ENCODE peak calls at places on chromosomes 5 and 9, in seven cellular contexts. H is hepatocyte, P is ovary, W is pancreas, G is esophagus squamous epithelium, C is endodermal cell, E is neural progenitor cell. B is an unnamed sample.
A peak's percentile ranks its signal among the peaks of the same experiment; 100 is the strongest.

GRCh38 chr5:58491216-58491892 is at the start of gene GAPT:
- DNase-seq in H (no peak), P (no peak), W (no peak), G (no peak), C (no peak), E (no peak), B (no peak)

GRCh38 chr5:43106290-43106638 is 14.4 kb upstream of the ZNF131 start:
- DNase-seq in H (no peak), P (no peak), W (no peak), G (no peak), C (no peak), E (no peak), B (no peak)

GRCh38 chr5:50751064-50751657 is 84.7 kb downstream of the PARP8 start:
- DNase-seq in H (peak; percentile 73), P (no peak), W (no peak), G (no peak), C (peak; percentile 49), E (peak; percentile 74), B (peak; percentile 39)

GRCh38 chr5:98173334-98173733 is 600.1 kb upstream of the RGMB start:
- DNase-seq in H (no peak), P (no peak), W (no peak), G (no peak), C (no peak), E (no peak), B (no peak)

GRCh38 chr9:37339945-37340344 is 82.6 kb upstream of the GRHPR start:
- DNase-seq in H (no peak), P (no peak), W (no peak), G (no peak), C (no peak), E (no peak), B (no peak)

GRCh38 chr9:68614121-68614520 is 73.4 kb upstream of the TMEM252 start:
- DNase-seq in H (no peak), P (no peak), W (no peak), G (no peak), C (no peak), E (no peak), B (no peak)

GRCh38 chr5:59034498-59035186 is 451.8 kb downstream of the RAB3C start:
- DNase-seq in H (peak; percentile 63), P (no peak), W (no peak), G (no peak), C (no peak), E (peak; percentile 48), B (peak; percentile 47)

GRCh38 chr5:8961956-8962355 is 583.9 kb downstream of the SEMA5A start:
- DNase-seq in H (no peak), P (no peak), W (no peak), G (no peak), C (peak; percentile 40), E (no peak), B (no peak)

GRCh38 chr5:137393196-137393993 is 105.7 kb downstream of the SPOCK1 start:
- DNase-seq in H (no peak), P (no peak), W (no peak), G (no peak), C (no peak), E (no peak), B (no peak)

GRCh38 chr5:145661737-145662530 is 173.2 kb downstream of the PRELID2 start:
- DNase-seq in H (no peak), P (no peak), W (no peak), G (no peak), C (no peak), E (no peak), B (no peak)

GRCh38 chr9:105405514-105406131 is 42.2 kb upstream of the FSD1L start:
- DNase-seq in H (no peak), P (no peak), W (no peak), G (no peak), C (no peak), E (peak; percentile 25), B (no peak)

GRCh38 chr9:70081120-70081495 is 37.5 kb downstream of the MAMDC2 start:
- DNase-seq in H (no peak), P (no peak), W (no peak), G (no peak), C (no peak), E (no peak), B (no peak)

GRCh38 chr5:173451031-173451430 is 122.8 kb upstream of the STC2 start:
- DNase-seq in H (peak; percentile 26), P (no peak), W (no peak), G (no peak), C (peak; percentile 81), E (peak; percentile 32), B (peak; percentile 71)

GRCh38 chr5:177520906-177521513 is 4.2 kb upstream of the DDX41 start:
- DNase-seq in H (no peak), P (no peak), W (peak; percentile 35), G (no peak), C (no peak), E (no peak), B (no peak)

GRCh38 chr5:54360089-54360488 is 49.7 kb upstream of the ARL15 start:
- DNase-seq in H (peak; percentile 35), P (no peak), W (no peak), G (no peak), C (peak; percentile 70), E (peak; percentile 3), B (peak; percentile 29)

GRCh38 chr5:151707566-151707965 is 20.9 kb upstream of the SPARC start:
- DNase-seq in H (no peak), P (no peak), W (no peak), G (no peak), C (no peak), E (peak; percentile 50), B (no peak)

GRCh38 chr5:56900858-56901578 is 8.4 kb upstream of the SETD9 start:
- DNase-seq in H (peak; percentile 44), P (no peak), W (no peak), G (no peak), C (peak; percentile 62), E (peak; percentile 59), B (peak; percentile 32)

GRCh38 chr9:114059047-114059803 is 18.9 kb downstream of the AMBP start:
- DNase-seq in H (no peak), P (peak; percentile 62), W (no peak), G (no peak), C (peak; percentile 39), E (no peak), B (no peak)

GRCh38 chr5:140041492-140042421 is 1.3 kb downstream of the NRG2 start:
- DNase-seq in H (peak; percentile 15), P (peak; percentile 79), W (peak; percentile 94), G (no peak), C (peak; percentile 66), E (peak; percentile 64), B (peak; percentile 79)

GRCh38 chr5:68217476-68217984 is 2.0 kb downstream of the PIK3R1 start:
- DNase-seq in H (no peak), P (no peak), W (no peak), G (no peak), C (no peak), E (peak; percentile 13), B (no peak)

GRCh38 chr5:72149742-72150141 is 42.5 kb downstream of the MAP1B start:
- DNase-seq in H (no peak), P (no peak), W (no peak), G (no peak), C (no peak), E (no peak), B (no peak)

GRCh38 chr5:94928891-94929290 is 310.4 kb downstream of the SLF1 start:
- DNase-seq in H (no peak), P (no peak), W (no peak), G (no peak), C (no peak), E (no peak), B (no peak)

GRCh38 chr9:78765861-78766260 is 468.9 kb downstream of the PSAT1 start:
- DNase-seq in H (no peak), P (no peak), W (no peak), G (no peak), C (no peak), E (no peak), B (no peak)

GRCh38 chr5:159518361-159518760 is 188.1 kb upstream of the IL12B start:
- DNase-seq in H (no peak), P (no peak), W (no peak), G (no peak), C (no peak), E (no peak), B (no peak)

GRCh38 chr5:150599917-150600511 is 40.4 kb upstream of the SYNPO start:
- DNase-seq in H (peak; percentile 80), P (peak; percentile 91), W (peak; percentile 91), G (no peak), C (no peak), E (no peak), B (peak; percentile 76)

GRCh38 chr9:121309171-121309570 is 41.2 kb downstream of the GSN start:
- DNase-seq in H (no peak), P (peak; percentile 26), W (peak; percentile 16), G (no peak), C (no peak), E (no peak), B (no peak)
- H3K36me3 ChIP-seq in H (no peaks in the 10 kb centered on the region), P (no peaks in the 10 kb centered on the region), W (no peaks in the 10 kb centered on the region), G (peaks cover 18% of the 10 kb centered on the region), C (peaks cover 15% of the 10 kb centered on the region), E (no peaks in the 10 kb centered on the region), B (no peaks in the 10 kb centered on the region)

DNA sequence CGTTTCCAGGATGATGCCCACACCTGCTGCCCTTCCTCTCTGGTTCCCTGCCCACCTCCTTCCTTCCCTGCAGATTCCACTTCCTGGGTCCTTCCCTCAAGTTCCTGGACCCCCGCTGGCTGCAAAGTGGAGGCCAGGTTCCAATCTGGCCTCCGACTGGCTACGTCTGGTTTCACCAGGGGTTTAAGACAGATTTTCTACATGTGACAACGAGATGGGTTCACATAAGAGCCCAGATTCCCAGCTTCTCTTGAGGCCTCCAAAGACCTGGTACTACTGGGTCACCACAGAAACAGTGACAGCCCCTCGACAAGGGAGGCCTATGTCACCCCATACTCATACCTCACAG is 2.1 kb downstream of the MGAT4B start:
- DNase-seq in H (no peak), P (no peak), W (no peak), G (no peak), C (no peak), E (no peak), B (no peak)
- H3K36me3 ChIP-seq in H (no peaks in the 10 kb centered on the region), P (no peaks in the 10 kb centered on the region), W (no peaks in the 10 kb centered on the region), G (peaks cover 4% of the 10 kb centered on the region), C (peaks cover 20% of the 10 kb centered on the region), E (no peaks in the 10 kb centered on the region), B (peaks cover 2% of the 10 kb centered on the region)

GRCh38 chr5:135340568-135340967 is 58.5 kb downstream of the MACROH2A1 start:
- DNase-seq in H (no peak), P (no peak), W (no peak), G (no peak), C (no peak), E (no peak), B (no peak)

GRCh38 chr5:135339623-135340022 is 59.4 kb downstream of the MACROH2A1 start:
- DNase-seq in H (no peak), P (no peak), W (no peak), G (no peak), C (no peak), E (no peak), B (no peak)

GRCh38 chr5:135341696-135342095 is 57.3 kb downstream of the MACROH2A1 start:
- DNase-seq in H (no peak), P (no peak), W (no peak), G (no peak), C (no peak), E (no peak), B (no peak)

GRCh38 chr5:135342227-135342859 is 56.7 kb downstream of the MACROH2A1 start:
- DNase-seq in H (no peak), P (no peak), W (no peak), G (no peak), C (no peak), E (no peak), B (no peak)

GRCh38 chr5:135341021-135341666 is 57.9 kb downstream of the MACROH2A1 start:
- DNase-seq in H (peak; percentile 57), P (no peak), W (no peak), G (no peak), C (no peak), E (no peak), B (no peak)
- H3K36me3 ChIP-seq in H (no peaks in the 10 kb centered on the region), P (no peaks in the 10 kb centered on the region), W (no peaks in the 10 kb centered on the region), G (peaks cover 56% of the 10 kb centered on the region), C (peaks cover 94% of the 10 kb centered on the region), E (no peaks in the 10 kb centered on the region), B (peaks cover 9% of the 10 kb centered on the region)

GRCh38 chr5:154966081-154966841 is 25.4 kb downstream of the MRPL22 start:
- DNase-seq in H (no peak), P (no peak), W (no peak), G (no peak), C (no peak), E (no peak), B (no peak)
- H3K36me3 ChIP-seq in H (no peaks in the 10 kb centered on the region), P (no peaks in the 10 kb centered on the region), W (no peaks in the 10 kb centered on the region), G (no peaks in the 10 kb centered on the region), C (peaks cover 95% of the 10 kb centered on the region), E (no peaks in the 10 kb centered on the region), B (no peaks in the 10 kb centered on the region)

B was measured in H7.